ENCODE peak calls at places on chromosomes 2 and 18, in six cellular contexts. Z is K562, R is HepG2, C is NT2/D1, D is H1, V is GM12878. W is an unnamed sample.

GRCh38 chr2:121810959-121811853 is 55.8 kb downstream of the TSN start:
- DNase-seq in Z (peak), R (peak), C (peak), D (no peak), V (no peak), W (peak)

GRCh38 chr18:21599585-21600525 is 649 bp downstream of the ESCO1 start:
- DNase-seq in Z (peak), R (peak), C (peak), D (no peak), V (no peak), W (no peak)

GRCh38 chr2:21362101-21362500 is 238.3 kb downstream of the TDRD15 start:
- DNase-seq in Z (no peak), R (no peak), C (no peak), D (no peak), V (no peak), W (no peak)

GRCh38 chr2:99150691-99151090 is 4.1 kb downstream of the TSGA10 start:
- DNase-seq in Z (no peak), R (no peak), C (no peak), D (no peak), V (no peak), W (no peak)

GRCh38 chr2:143469323-143469722 is 340.1 kb downstream of the ARHGAP15 start:
- DNase-seq in Z (no peak), R (no peak), C (no peak), D (no peak), V (no peak), W (no peak)

GRCh38 chr2:208999911-209000310 is 423.9 kb upstream of the MAP2 start:
- DNase-seq in Z (no peak), R (no peak), C (no peak), D (no peak), V (no peak), W (no peak)

GRCh38 chr2:43438858-43439655 is 156.8 kb downstream of the THADA start:
- DNase-seq in Z (no peak), R (no peak), C (no peak), D (no peak), V (no peak), W (no peak)

GRCh38 chr2:1680222-1681016 is 63.9 kb downstream of the PXDN start:
- DNase-seq in Z (no peak), R (no peak), C (no peak), D (no peak), V (no peak), W (no peak)

GRCh38 chr2:70344195-70344594 is 42.3 kb upstream of the FAM136A start:
- DNase-seq in Z (no peak), R (no peak), C (no peak), D (no peak), V (no peak), W (no peak)

GRCh38 chr2:177667626-177668025 is 275.1 kb downstream of the AGPS start:
- DNase-seq in Z (no peak), R (no peak), C (no peak), D (no peak), V (no peak), W (no peak)

GRCh38 chr2:241595600-241596140 is 37.1 kb downstream of the BOK start:
- DNase-seq in Z (no peak), R (peak), C (no peak), D (no peak), V (no peak), W (no peak)

GRCh38 chr18:33802955-33803354 is 224.9 kb downstream of the ASXL3 start:
- DNase-seq in Z (no peak), R (no peak), C (no peak), D (no peak), V (no peak), W (no peak)

GRCh38 chr2:10122500-10123280 is at the start of gene RRM2:
- DNase-seq in Z (peak), R (peak), C (peak), D (peak), V (peak), W (peak)

DNA sequence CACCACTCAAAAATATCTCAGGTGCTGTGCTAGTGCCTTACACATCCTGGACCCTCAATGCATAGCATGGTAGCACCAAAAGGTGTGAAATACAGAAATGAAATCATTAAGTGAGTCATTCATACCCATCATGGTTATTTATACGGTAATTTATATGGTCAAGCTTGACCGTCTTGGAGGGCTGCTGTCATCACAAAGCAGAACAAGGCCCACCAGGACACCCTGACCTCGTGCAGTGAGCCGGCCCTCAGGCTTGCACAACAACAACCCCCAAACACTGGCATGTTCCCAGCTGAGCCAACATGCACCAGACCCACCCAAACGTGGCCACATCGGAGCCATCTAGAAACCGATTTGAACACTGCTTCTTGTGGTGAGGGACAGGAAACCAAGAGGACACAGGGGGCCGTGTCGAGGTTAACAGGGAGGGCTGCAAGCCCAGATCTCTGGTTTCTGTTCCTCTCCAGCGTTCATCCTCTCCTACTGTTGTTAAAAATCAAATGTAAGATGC is 378.5 kb upstream of the ID2 start:
- DNase-seq in Z (no peak), R (no peak), C (no peak), D (no peak), V (peak), W (no peak)
- TF ChIP-seq YY1 in Z (no peak), R (no peak), C (no peak), D (no peak), V (no peak), W (no peak)

GRCh38 chr18:79395308-79395640 is 456 bp upstream of the NFATC1 start:
- DNase-seq in Z (no peak), R (no peak), C (no peak), D (no peak), V (no peak), W (no peak)

GRCh38 chr18:79393626-79394401 is 1.9 kb upstream of the NFATC1 start:
- DNase-seq in Z (peak), R (peak), C (no peak), D (no peak), V (no peak), W (peak)

GRCh38 chr18:79392226-79392625 is 3.5 kb upstream of the NFATC1 start:
- DNase-seq in Z (no peak), R (no peak), C (no peak), D (no peak), V (no peak), W (no peak)

GRCh38 chr18:79394438-79395307 is 1.1 kb upstream of the NFATC1 start:
- DNase-seq in Z (no peak), R (no peak), C (no peak), D (no peak), V (no peak), W (no peak)

DNA sequence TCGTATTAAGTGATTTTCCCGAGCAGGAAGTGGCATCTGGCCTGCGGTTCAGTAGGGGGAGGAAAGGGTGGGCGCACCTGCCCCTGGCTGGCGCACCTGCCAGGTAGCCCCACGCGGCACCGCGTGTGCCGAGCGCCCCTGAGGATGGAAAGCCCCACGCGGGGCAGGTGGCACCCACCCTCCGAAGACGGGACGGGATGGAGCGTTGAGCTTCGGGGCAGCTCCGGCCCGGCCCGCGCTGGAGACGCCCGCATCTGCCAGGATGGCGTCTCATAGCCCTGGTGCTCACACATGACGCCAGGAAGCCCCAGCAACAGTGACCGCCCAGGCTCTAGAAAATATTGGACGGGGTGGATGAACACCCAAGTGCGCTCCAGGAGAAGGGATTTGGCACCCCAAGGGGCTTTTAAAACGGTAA is 2.5 kb upstream of the NFATC1 start:
- DNase-seq in Z (no peak), R (no peak), C (no peak), D (no peak), V (no peak), W (no peak)
- TF ChIP-seq ZNF274 in Z (no peak), R (no peak), C (no peak), D (no peak), V (no peak), W (no peak)

GRCh38 chr18:56475250-56475649 is 163.1 kb downstream of the TXNL1 start:
- DNase-seq in Z (no peak), R (no peak), C (no peak), D (no peak), V (no peak), W (no peak)
- TF ChIP-seq YY1 in Z (no peak), R (no peak), C (no peak), D (no peak), V (no peak), W (no peak)

DNA sequence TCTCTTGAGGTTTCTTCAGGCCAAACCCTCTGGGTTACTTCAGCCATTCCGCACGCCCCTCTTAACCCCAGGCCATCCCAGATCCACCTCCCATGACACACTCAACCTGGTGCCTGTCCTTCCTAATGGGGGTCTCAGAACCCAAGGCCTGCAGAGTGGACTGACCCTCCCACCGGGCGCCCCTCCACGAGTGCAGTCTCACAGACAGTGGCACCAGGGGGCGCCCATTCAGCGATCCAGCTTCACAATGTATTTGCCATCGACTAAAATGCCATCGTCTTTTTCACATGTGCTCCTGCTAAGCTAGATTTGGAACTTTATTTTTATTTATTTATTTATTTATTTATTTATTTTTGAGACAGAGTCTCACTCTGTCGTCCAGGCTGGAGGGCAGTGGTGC is 38.5 kb downstream of the INPP5D start:
- DNase-seq in Z (no peak), R (peak), C (no peak), D (no peak), V (no peak), W (peak)
- TF ChIP-seq ZNF274 in Z (no peak), R (no peak), C (no peak), D (no peak), V (no peak), W (no peak)

DNA sequence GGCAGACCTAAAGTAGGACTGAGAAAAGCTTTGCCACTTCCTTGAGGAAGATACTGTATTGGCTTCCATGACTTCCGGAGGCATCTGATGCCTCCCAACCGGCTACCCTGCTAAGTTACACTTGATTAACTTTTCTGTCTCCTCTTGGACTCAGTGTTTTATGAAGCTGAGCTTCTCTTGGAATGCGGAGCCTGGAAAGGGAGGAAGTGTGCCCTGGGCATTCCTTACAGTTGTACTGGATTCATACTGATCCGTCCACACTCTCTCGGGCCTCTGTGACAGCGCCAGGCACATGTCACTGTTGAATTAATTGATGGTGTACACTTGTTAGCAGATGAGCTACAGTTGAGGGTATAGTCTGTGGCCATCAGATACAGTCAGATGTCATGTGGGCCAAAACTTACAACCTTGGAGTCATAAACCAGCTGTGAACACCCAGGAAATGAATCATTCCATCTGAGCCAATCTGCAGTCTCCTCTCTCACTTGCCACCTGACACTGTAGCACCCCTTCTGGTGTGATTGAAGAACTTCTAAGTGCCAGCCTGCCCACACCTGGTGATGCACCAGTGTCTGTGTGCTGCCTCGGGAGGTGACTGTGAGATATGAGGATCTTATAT is 122.5 kb downstream of the FHOD3 start:
- DNase-seq in Z (no peak), R (peak), C (no peak), D (no peak), V (no peak), W (peak)
- TF ChIP-seq YY1 in Z (no peak), R (no peak), C (no peak), D (no peak), V (no peak), W (no peak)

DNA sequence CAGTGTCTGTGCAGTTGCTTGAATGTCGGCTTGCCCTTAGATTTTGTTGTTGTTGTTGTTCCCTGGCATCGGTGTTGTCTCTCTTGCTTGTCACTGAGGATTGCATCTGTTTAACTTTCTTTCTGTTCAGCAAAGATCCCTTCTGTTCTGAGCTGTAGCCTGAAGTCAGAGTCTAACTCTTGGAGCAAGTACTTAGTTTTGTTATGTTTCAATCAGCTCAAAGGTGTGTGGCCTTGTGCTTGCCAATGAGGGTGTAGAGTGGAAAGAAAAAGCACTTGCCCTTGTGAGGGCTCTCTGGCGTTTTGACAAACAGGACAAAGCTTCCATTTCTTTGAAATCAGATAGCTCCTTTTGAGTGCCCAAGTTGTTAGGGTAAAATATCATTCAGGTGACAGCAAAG is 757.1 kb upstream of the CDH7 start:
- DNase-seq in Z (no peak), R (no peak), C (no peak), D (no peak), V (no peak), W (no peak)
- TF ChIP-seq ZNF274 in Z (no peak), R (no peak), C (no peak), D (no peak), V (no peak), W (no peak)

DNA sequence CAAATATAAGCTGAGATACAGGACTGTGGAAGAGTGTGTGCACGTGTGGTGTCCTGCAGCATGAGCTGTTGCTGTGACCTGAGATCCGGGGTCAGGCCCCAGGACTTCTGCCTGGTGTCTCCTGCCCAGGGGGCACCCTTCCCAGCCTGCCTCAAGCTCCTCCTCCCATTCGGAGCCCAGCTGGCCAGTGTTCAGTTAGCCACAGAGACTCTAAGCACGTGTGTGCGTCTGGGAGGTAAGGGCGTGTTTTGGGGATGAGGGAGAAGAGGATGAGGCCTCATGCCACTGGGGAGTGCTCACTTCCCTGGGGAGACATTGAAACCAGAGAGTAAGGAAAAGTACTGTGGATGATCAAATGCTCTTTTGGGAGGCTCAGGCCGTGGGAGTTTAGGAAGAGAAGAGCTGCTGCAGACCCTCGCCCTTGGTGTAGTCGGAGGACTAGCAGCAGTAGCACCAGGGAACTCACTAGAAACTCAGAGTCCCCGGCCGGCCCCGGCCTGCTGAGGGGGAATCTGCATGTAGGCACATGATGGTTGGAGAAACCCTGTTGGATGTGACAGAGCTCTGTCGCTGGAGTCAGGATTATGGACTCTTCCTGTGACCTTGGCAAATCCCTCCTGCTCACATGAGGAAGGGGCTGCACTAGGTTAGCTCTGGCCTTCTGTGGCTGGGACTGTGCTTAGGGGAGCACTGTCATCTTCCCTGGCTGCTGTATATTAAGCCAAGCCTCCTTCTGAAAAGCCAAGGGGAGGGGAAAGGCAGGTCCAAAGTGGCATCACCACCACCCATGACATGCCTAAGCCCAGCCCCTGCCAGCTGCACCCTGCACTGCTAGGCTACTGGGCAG is 231.1 kb downstream of the DYSF start:
- DNase-seq in Z (no peak), R (no peak), C (no peak), D (no peak), V (no peak), W (no peak)
- TF ChIP-seq YY1 in Z (no peak), R (no peak), C (no peak), D (no peak), V (no peak), W (no peak)